ENCODE peak calls at places on chromosomes 1 and 21, in five cellular contexts. R is mesendoderm; B is CD8-positive, alpha-beta T cell; Y is ascending aorta; M is aorta. L is an unnamed sample.

GRCh38 chr1:241895013-241895412 is 47.0 kb downstream of the EXO1 start:
- DNase-seq in R (no peak), Y (no peak), M (no peak), B (no peak), L (no peak)

GRCh38 chr1:107531065-107531908 is 390.4 kb downstream of the NTNG1 start:
- DNase-seq in M (no peak), Y (no peak), B (no peak), R (peak; percentile 25), L (no peak)

GRCh38 chr1:19861034-19861433 is 21.2 kb upstream of the OTUD3 start:
- DNase-seq in B (no peak), M (no peak), R (no peak), Y (no peak), L (no peak)

GRCh38 chr1:207806531-207807394 is 54.9 kb downstream of the CD46 start:
- DNase-seq in R (no peak), Y (no peak), B (no peak), M (no peak), L (no peak)

GRCh38 chr1:116881879-116882520 is 27.7 kb upstream of the PTGFRN start:
- DNase-seq in M (peak; percentile 56), B (no peak), R (peak; percentile 85), Y (no peak), L (peak; percentile 16)

GRCh38 chr1:150613061-150613920 is 16.1 kb downstream of the ENSA start:
- DNase-seq in Y (peak; percentile 36), M (no peak), R (no peak), B (no peak), L (no peak)

GRCh38 chr1:116987256-116987555 is 14.4 kb upstream of the CD101 start:
- DNase-seq in M (no peak), R (no peak), B (peak; percentile 43), Y (no peak), L (peak; percentile 44)

GRCh38 chr21:44530903-44531605 is 8.9 kb downstream of the KRTAP10-1 start:
- DNase-seq in Y (no peak), B (no peak), R (no peak), M (peak; percentile 19), L (no peak)

GRCh38 chr1:32892368-32893197 is 6.3 kb downstream of the HPCA start:
- DNase-seq in R (peak; percentile 88), B (no peak), M (peak; percentile 41), Y (no peak), L (no peak)

GRCh38 chr1:8629241-8630091 is 188.0 kb downstream of the RERE start:
- DNase-seq in M (no peak), Y (no peak), R (no peak), B (no peak), L (no peak)

GRCh38 chr1:54884135-54884586 is 2.8 kb downstream of the DHCR24 start:
- DNase-seq in M (no peak), R (no peak), Y (no peak), B (no peak), L (no peak)

GRCh38 chr1:46532498-46533178 is 18.8 kb downstream of the KNCN start:
- DNase-seq in Y (no peak), B (peak; percentile 44), M (peak; percentile 78), R (peak; percentile 65), L (peak; percentile 28)

GRCh38 chr1:79259390-79260336 is 253.1 kb upstream of the ADGRL4 start:
- DNase-seq in R (peak; percentile 36), Y (no peak), M (no peak), B (no peak), L (no peak)

GRCh38 chr1:12435639-12436344 is 182.2 kb downstream of the DHRS3 start:
- DNase-seq in M (no peak), R (no peak), Y (no peak), B (no peak), L (no peak)

GRCh38 chr21:34530264-34530663 is 18.3 kb upstream of the KCNE1 start:
- DNase-seq in B (no peak), R (no peak), M (no peak), Y (no peak), L (no peak)

GRCh38 chr1:37255111-37255795 is 219.1 kb upstream of the ZC3H12A start:
- DNase-seq in B (no peak), Y (no peak), M (no peak), R (peak; percentile 92), L (no peak)

GRCh38 chr1:198373376-198373775 is 167.1 kb downstream of the ATP6V1G3 start:
- DNase-seq in Y (no peak), R (peak; percentile 17), B (no peak), M (no peak), L (no peak)

GRCh38 chr1:26349196-26349885 is 4.6 kb downstream of the CRYBG2 start:
- DNase-seq in Y (no peak), B (no peak), R (peak; percentile 83), M (no peak), L (no peak)

GRCh38 chr1:116498789-116499628 is 71.8 kb downstream of the CD58 start:
- DNase-seq in R (peak; percentile 89), Y (no peak), M (no peak), B (no peak), L (peak; percentile 36)

GRCh38 chr1:156618853-156619581 is at the start of gene HAPLN2:
- DNase-seq in Y (no peak), R (peak; percentile 67), B (no peak), M (no peak), L (no peak)

GRCh38 chr1:195328102-195328501 is 1280.1 kb downstream of the KCNT2 start:
- DNase-seq in Y (no peak), B (no peak), M (no peak), R (no peak), L (no peak)

GRCh38 chr1:100708476-100709062 is 11.0 kb upstream of the VCAM1 start:
- DNase-seq in Y (no peak), B (no peak), M (no peak), R (no peak), L (no peak)

GRCh38 chr1:208541225-208541855 is 297.2 kb upstream of the PLXNA2 start:
- DNase-seq in M (no peak), B (no peak), Y (no peak), R (no peak), L (no peak)

GRCh38 chr21:38531142-38531541 is 32.9 kb upstream of the ERG start:
- DNase-seq in R (no peak), Y (no peak), B (no peak), M (no peak), L (no peak)

DNA sequence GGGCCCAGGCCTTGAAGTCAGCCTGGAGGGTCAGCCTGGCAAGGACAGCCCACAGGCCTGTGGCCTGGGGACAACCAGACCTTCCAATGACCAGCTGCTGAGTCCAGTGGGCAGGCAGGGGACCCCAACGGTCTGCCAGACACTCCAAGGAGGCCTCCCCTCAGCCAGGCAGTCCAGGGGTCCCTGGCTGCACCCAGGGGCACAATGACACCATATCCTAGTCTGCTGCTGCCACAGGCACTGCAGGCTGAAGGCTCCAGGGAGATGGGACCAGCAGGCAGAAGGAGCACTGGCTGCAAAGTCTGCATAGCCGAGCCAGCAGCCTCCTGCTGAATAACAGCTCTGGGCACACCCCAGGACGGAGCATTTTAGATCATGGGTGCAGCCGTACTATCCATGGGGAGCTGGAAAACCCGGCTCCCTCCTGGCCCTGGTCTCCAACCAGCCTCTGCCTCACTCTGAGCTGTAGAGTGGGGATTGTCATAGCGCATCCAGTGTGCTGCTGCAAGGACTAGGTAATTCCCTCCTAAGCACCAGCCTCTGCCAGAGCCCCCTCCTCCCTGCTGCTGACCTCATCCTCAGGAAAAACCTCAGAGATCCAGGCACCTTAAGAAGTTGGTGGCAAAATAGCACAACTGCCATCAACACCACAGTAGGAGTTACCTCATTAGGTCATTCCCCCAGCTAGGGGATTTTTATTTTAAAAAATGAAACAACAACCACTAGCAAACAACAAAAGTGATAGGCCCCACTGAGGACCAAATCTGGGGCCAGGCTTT is 4.8 kb upstream of the LAPTM5 start:
- DNase-seq in Y (no peak), M (no peak), R (peak; percentile 47), B (no peak), L (no peak)
- H3K4me1 ChIP-seq in Y (peaks cover 15% of the 10 kb centered on the region), M (no peaks in the 10 kb centered on the region), R (no peaks in the 10 kb centered on the region), B (peaks cover 72% of the 10 kb centered on the region), L (peaks cover 65% of the 10 kb centered on the region)

DNA sequence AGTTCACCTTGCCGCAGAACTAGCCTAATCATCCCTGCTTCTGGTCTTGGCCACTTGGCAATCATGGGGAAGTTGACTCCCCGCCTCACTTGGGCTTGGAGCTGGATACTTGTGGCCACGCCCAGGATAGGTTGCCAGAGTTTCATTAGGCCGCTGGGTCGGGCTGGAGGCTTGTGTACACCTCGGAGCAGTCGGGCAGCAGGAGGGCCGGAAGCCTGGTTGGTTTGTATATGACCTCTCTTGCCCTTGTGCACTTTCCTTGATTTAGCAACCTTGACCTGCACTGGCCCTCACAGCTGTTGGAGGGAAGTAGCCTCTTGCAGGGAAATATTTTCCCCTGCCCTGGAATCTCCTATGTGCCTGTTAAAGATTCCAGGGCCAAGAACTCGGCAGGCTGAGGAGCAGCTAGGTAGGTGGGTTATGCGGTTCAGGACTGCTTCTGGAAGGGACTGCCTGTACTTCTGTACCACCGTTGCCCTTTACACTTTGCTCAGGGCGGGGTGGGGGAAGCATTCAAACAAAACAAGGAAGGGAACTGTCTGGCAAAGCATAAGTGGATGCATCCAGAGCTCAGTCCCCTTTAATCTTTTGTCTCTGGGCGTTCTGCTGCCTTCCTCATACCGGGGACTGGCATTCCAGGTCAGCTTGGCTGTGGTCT is 83.5 kb downstream of the UCK2 start:
- DNase-seq in R (no peak), Y (no peak), B (no peak), M (peak; percentile 63), L (no peak)
- H3K27ac ChIP-seq in R (no peak overlapping the region), Y (no peak overlapping the region), B (no peak overlapping the region), M (no peak overlapping the region), L (no peak overlapping the region)

DNA sequence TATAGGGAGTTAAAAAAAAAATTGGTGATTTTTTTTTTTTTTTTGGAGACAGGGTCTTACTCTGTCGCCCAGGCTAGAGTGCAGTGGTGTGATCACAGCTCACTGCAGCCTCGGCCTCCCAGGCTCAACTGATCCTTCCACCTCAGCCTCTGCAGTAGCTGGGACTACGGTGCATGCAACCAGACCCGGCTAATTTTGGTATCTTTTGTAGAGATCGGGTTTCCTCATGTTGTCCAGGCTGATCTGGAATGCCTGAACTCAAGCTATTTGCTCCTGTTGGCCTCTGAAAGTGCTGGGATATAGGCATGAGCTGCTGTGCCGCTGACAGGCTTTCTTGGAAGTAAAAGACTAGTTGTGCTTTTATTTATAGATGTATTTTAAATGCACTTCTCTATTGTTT is 3.0 kb downstream of the CDC42 start:
- DNase-seq in R (peak; percentile 35), M (no peak), Y (no peak), B (no peak), L (no peak)
- H3K4me1 ChIP-seq in R (no peaks in the 10 kb centered on the region), M (no peaks in the 10 kb centered on the region), Y (peaks cover 15% of the 10 kb centered on the region), B (peaks cover 66% of the 10 kb centered on the region), L (peaks cover 66% of the 10 kb centered on the region)

GRCh38 chr1:178442925-178443324 is 53.8 kb downstream of the CLEC20A start:
- DNase-seq in B (no peak), M (no peak), Y (no peak), R (peak; percentile 90), L (no peak)
- H3K27ac ChIP-seq in B (no peak overlapping the region), M (no peak overlapping the region), Y (no peak overlapping the region), R (no peak overlapping the region), L (no peak overlapping the region)